ENCODE peak calls at places on chromosomes 5 and 9, in eight cellular contexts. O is lung, G is left ventricle myocardium inferior, X is tibial artery, N is suprapubic skin, K is small intestine, T is IMR-90, D is heart right ventricle. I is an unnamed sample. For H3K27me3, the result is how much of the 10 kb centered on the place peaks cover.

GRCh38 chr5:94901071-94901979 is 282.9 kb downstream of the SLF1 start:
- DNase-seq in T (peak), D (no peak), X (peak), G (no peak), O (no peak), N (no peak), K (no peak), I (no peak)

GRCh38 chr5:528625-529511 is 4.6 kb upstream of the SLC9A3 start:
- DNase-seq in G (no peak), T (no peak), N (no peak), D (no peak), X (no peak), K (no peak), O (no peak), I (no peak)

GRCh38 chr9:6234014-6234413 is 18.4 kb downstream of the IL33 start:
- DNase-seq in O (no peak), D (peak), K (no peak), G (no peak), N (no peak), T (no peak), X (no peak), I (no peak)

GRCh38 chr5:154486427-154486866 is 8.4 kb upstream of the HAND1 start:
- DNase-seq in D (no peak), G (no peak), X (no peak), T (no peak), N (peak), K (no peak), O (no peak), I (no peak)

GRCh38 chr5:150640311-150641005 is at the start of gene SYNPO:
- DNase-seq in G (peak), O (peak), X (peak), K (peak), N (no peak), T (peak), D (peak), I (peak)

GRCh38 chr9:32524558-32525461 is 1.2 kb downstream of the RIGI start:
- DNase-seq in T (no peak), K (peak), O (peak), X (no peak), G (no peak), N (no peak), D (no peak), I (no peak)

GRCh38 chr9:129442791-129443511 is 177.9 kb downstream of the C9orf50 start:
- DNase-seq in D (no peak), K (peak), G (no peak), X (no peak), O (no peak), N (no peak), T (no peak), I (no peak)

GRCh38 chr5:42828661-42829060 is 17.0 kb upstream of the SELENOP start:
- DNase-seq in X (no peak), G (no peak), D (no peak), N (no peak), O (no peak), T (no peak), K (no peak), I (no peak)

GRCh38 chr9:110440796-110441195 is 103.1 kb upstream of the TXNDC8 start:
- DNase-seq in K (no peak), X (no peak), O (no peak), T (no peak), N (no peak), D (no peak), G (no peak), I (no peak)

GRCh38 chr9:107312651-107313050 is 29.6 kb downstream of the RAD23B start:
- DNase-seq in O (no peak), D (no peak), X (no peak), N (no peak), G (peak), T (peak), K (no peak), I (no peak)

GRCh38 chr5:8869932-8870331 is 675.9 kb downstream of the SEMA5A start:
- DNase-seq in K (no peak), O (no peak), G (no peak), X (no peak), D (no peak), N (no peak), T (no peak), I (no peak)

GRCh38 chr9:16598316-16598715 is 272.2 kb downstream of the BNC2 start:
- DNase-seq in O (no peak), N (no peak), G (no peak), D (no peak), T (peak), X (no peak), K (no peak), I (no peak)

GRCh38 chr9:133163559-133164208 is at the start of gene GBGT1:
- DNase-seq in X (peak), T (no peak), K (peak), O (no peak), N (no peak), G (peak), D (peak), I (no peak)

GRCh38 chr5:60178101-60178500 is 284.6 kb upstream of the PDE4D start:
- DNase-seq in N (no peak), D (no peak), K (no peak), X (no peak), G (no peak), O (no peak), T (no peak), I (no peak)

GRCh38 chr9:130872912-130873503 is 23.6 kb downstream of the QRFP start:
- DNase-seq in X (peak), N (no peak), D (peak), G (peak), T (no peak), K (peak), O (no peak), I (no peak)

GRCh38 chr9:27673626-27674025 is 100.3 kb upstream of the C9orf72 start:
- DNase-seq in X (no peak), G (no peak), K (no peak), D (no peak), T (no peak), O (no peak), N (no peak), I (no peak)

GRCh38 chr5:56329652-56330051 is 96.5 kb upstream of the ANKRD55 start:
- DNase-seq in K (no peak), D (no peak), X (no peak), N (no peak), G (no peak), O (no peak), T (no peak), I (no peak)

GRCh38 chr9:27499481-27499880 is 24.6 kb upstream of the IFNK start:
- DNase-seq in N (no peak), K (no peak), T (no peak), O (no peak), G (no peak), X (no peak), D (no peak), I (no peak)

GRCh38 chr5:74639538-74640449 is 734 bp downstream of the ENC1 start:
- DNase-seq in N (no peak), D (peak), K (peak), O (peak), G (peak), T (peak), X (peak), I (no peak)

GRCh38 chr5:510521-510920 is 13.7 kb downstream of the SLC9A3 start:
- DNase-seq in O (no peak), D (no peak), N (no peak), K (no peak), G (no peak), T (no peak), X (no peak), I (no peak)

GRCh38 chr9:13088734-13089427 is 190.6 kb downstream of the MPDZ start:
- DNase-seq in G (no peak), T (peak), N (no peak), X (peak), O (peak), K (peak), D (peak), I (peak)

GRCh38 chr5:10149911-10150310 is 99.8 kb downstream of the ATPSCKMT start:
- DNase-seq in O (no peak), G (no peak), K (no peak), N (no peak), X (no peak), T (no peak), D (no peak), I (no peak)

GRCh38 chr9:116337015-116337414 is 183.4 kb downstream of the PAPPA start:
- DNase-seq in O (no peak), X (no peak), G (no peak), T (peak), K (no peak), N (no peak), D (no peak), I (no peak)

GRCh38 chr9:84785766-84786547 is 116.4 kb downstream of the NTRK2 start:
- DNase-seq in N (no peak), D (no peak), O (no peak), G (no peak), X (no peak), K (no peak), T (no peak), I (no peak)

GRCh38 chr9:135321580-135321979 is 158.0 kb upstream of the PPP1R26 start:
- DNase-seq in N (no peak), O (no peak), T (no peak), K (no peak), X (no peak), D (no peak), G (no peak), I (no peak)

GRCh38 chr9:132383462-132383883 is 23.2 kb downstream of the TTF1 start:
- DNase-seq in G (no peak), N (no peak), X (no peak), O (no peak), D (no peak), T (no peak), K (no peak), I (no peak)

GRCh38 chr9:135077497-135078200 is 9.8 kb upstream of the OLFM1 start:
- DNase-seq in N (peak), G (no peak), T (no peak), D (no peak), X (no peak), O (no peak), K (no peak), I (no peak)

GRCh38 chr5:100664140-100664539 is 129.0 kb downstream of the FAM174A start:
- DNase-seq in X (no peak), G (no peak), T (no peak), D (no peak), O (no peak), K (no peak), N (no peak), I (no peak)
- H3K4me3 ChIP-seq in X (no peak), G (no peak), T (no peak), D (no peak), O (no peak), K (no peak), N (no peak), I (no peak)

GRCh38 chr9:94147776-94148175 is 63.5 kb downstream of the PTPDC1 start:
- DNase-seq in N (no peak), O (no peak), K (no peak), G (no peak), X (no peak), T (no peak), D (no peak), I (no peak)

GRCh38 chr9:94149696-94150095 is 65.4 kb downstream of the PTPDC1 start:
- DNase-seq in N (no peak), T (no peak), K (no peak), D (no peak), O (no peak), X (no peak), G (no peak), I (no peak)

GRCh38 chr9:94148419-94148818 is 64.2 kb downstream of the PTPDC1 start:
- DNase-seq in N (no peak), X (no peak), O (no peak), D (no peak), G (no peak), K (no peak), T (no peak), I (no peak)

GRCh38 chr9:94150890-94151660 is 66.8 kb downstream of the PTPDC1 start:
- DNase-seq in X (no peak), O (no peak), D (no peak), G (no peak), T (no peak), N (no peak), K (no peak), I (no peak)

DNA sequence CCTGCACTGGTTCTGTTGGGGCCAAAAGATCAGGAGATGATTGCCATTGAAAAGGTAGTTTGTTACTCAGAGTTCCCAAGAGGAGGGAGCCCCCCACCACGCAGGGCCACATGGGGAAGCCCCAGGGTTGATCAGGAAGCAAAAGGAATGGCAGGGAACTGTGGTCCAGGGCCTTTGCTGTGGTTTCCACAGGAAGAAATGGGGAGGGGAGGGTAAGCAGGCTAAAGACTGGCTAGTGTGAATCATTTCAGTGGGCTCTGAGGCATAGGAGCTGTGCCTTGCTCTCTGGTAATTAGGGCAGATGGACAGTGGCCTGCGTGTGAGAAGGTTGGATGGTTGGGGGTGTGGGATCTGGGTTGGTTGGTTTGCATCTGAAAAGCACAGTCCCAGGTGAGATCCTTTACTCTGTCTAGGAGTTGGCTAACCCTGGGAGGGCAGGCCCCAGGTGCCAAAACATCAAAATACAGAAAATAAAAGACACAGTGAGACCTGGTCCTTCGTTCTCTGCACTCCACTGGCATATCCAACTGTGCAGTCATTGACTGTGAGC is 66.1 kb downstream of the PTPDC1 start:
- DNase-seq in K (no peak), X (no peak), D (no peak), T (no peak), O (no peak), N (no peak), G (no peak), I (no peak)
- H3K27ac ChIP-seq in K (no peak), X (no peak), D (no peak), T (no peak), O (peak), N (no peak), G (no peak), I (no peak)

GRCh38 chr5:59177644-59178043 is 594.8 kb downstream of the RAB3C start:
- DNase-seq in D (no peak), O (no peak), X (no peak), G (no peak), N (no peak), T (no peak), K (no peak), I (no peak)

GRCh38 chr5:59178071-59178470 is 595.2 kb downstream of the RAB3C start:
- DNase-seq in X (no peak), K (no peak), N (no peak), O (no peak), T (no peak), G (no peak), D (no peak), I (no peak)

GRCh38 chr5:59173568-59173967 is 590.7 kb downstream of the RAB3C start:
- DNase-seq in T (peak), G (no peak), X (no peak), K (no peak), N (no peak), D (no peak), O (no peak), I (no peak)

GRCh38 chr5:59171131-59171530 is 588.3 kb downstream of the RAB3C start:
- DNase-seq in X (no peak), N (no peak), D (no peak), K (no peak), O (no peak), G (no peak), T (no peak), I (no peak)

DNA sequence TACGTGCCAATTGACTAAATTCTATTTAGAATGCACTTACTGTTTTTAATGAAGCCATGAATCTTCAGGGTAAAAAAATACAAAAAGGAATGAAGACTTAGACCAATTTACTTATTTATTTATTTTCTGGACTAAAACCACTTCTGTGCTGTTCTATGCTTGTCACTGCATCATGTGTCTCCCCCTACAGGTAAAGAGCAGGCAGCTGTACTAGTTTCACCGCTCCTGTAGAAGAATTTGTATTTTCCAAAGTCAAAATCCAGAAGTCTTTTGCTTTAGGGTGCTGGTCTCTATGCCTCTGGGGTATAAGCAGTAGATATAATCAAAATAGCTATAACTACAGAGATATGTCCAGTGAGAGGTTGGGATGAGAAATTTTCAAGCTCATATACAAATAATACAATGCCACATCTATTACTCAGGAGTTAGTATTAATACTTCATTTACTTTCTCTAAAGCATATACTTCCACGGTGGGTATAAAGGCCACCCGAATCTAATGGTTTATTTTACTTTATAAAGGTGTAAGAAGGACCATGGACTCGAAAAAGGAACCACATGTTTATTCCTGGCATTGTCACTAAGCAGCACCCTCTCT is 591.5 kb downstream of the RAB3C start:
- DNase-seq in O (peak), N (no peak), D (peak), T (peak), K (peak), X (no peak), G (no peak), I (no peak)
- H3K27me3 ChIP-seq in O (under half), N (under half), D (under half), T (under half), K (under half), X (under half), G (under half), I (under half)

GRCh38 chr5:76813982-76814562 is 4.8 kb upstream of the F2RL1 start:
- DNase-seq in G (no peak), N (no peak), T (peak), X (no peak), D (no peak), O (no peak), K (no peak), I (no peak)
- H3K4me3 ChIP-seq in G (no peak), N (no peak), T (no peak), X (no peak), D (no peak), O (no peak), K (no peak), I (no peak)

DNA sequence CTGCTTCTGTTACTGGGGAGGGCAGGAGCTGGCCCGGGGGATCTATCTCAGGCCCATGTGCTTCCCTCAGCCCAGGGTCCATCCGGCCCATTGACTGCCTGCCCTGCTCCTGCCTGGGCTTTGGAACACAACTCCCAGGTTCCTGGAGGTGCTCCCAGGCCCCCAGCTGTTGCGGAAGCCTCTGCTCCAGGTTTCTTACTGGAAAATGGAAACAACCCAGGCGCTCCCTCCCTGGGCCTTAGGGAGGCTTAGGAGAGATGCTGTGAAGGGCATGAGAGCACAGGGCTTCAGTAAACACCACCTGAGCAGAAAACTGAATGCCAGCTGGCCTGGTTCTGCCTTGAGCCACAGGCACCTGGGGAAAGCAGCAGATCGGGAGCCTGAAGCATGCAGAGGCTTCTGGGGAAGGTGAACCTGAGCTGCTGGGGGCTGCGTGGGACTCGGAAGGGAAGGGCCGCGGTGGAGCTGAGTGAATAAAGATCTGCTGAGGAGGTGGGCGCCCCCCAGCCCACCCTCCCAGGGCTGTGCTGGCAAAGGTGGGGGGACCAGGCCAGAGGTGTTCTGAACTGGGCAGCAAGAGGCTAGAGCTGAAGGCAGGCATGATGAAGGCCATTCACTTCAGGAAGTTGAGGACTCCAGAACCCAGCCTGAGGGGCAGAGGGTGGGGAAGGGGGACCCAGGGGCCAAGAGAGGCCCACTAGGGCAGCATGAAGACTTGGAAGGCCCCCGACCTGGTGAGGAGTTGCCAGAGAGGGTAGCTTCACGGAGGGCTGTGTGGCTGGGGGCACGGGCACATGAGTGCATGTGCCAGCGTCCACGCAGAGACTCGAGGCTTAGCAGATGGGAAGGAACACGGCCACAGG is 64.8 kb downstream of the SHB start:
- DNase-seq in T (no peak), X (no peak), O (no peak), D (no peak), K (no peak), G (no peak), N (no peak), I (peak)
- H3K27ac ChIP-seq in T (no peak), X (no peak), O (no peak), D (no peak), K (no peak), G (no peak), N (no peak), I (peak)